ENCODE peak calls at places on chromosomes 2 and 18, in nine cellular contexts. One of them, this sample, is unnamed.

GRCh38 chr18:13191779-13192178 is 26.8 kb upstream of the LDLRAD4 start:
- DNase-seq in tibial artery: no peak
- DNase-seq in cardiac muscle cell: peak; percentile 40
- DNase-seq in lower lobe of right lung: no peak
- DNase-seq in endodermal cell: peak; percentile 73
- DNase-seq in fibroblast of lung: no peak
- DNase-seq in HepG2: peak; percentile 42
- DNase-seq in CD8-positive, alpha-beta T cell: no peak
- DNase-seq in AG04450: no peak
- DNase-seq in this sample: peak; percentile 40

GRCh38 chr2:75833386-75833785 is 122.7 kb upstream of the GCFC2 start:
- DNase-seq in tibial artery: no peak
- DNase-seq in cardiac muscle cell: no peak
- DNase-seq in lower lobe of right lung: no peak
- DNase-seq in endodermal cell: no peak
- DNase-seq in fibroblast of lung: peak; percentile 39
- DNase-seq in HepG2: no peak
- DNase-seq in CD8-positive, alpha-beta T cell: no peak
- DNase-seq in AG04450: no peak
- DNase-seq in this sample: no peak

GRCh38 chr2:44551001-44551400 is 189.3 kb downstream of the CAMKMT start:
- DNase-seq in tibial artery: no peak
- DNase-seq in cardiac muscle cell: no peak
- DNase-seq in lower lobe of right lung: no peak
- DNase-seq in endodermal cell: no peak
- DNase-seq in fibroblast of lung: peak; percentile 15
- DNase-seq in HepG2: no peak
- DNase-seq in CD8-positive, alpha-beta T cell: no peak
- DNase-seq in AG04450: no peak
- DNase-seq in this sample: no peak

GRCh38 chr2:225400060-225400511 is 576 bp downstream of the NYAP2 start:
- DNase-seq in tibial artery: no peak
- DNase-seq in cardiac muscle cell: peak; percentile 79
- DNase-seq in lower lobe of right lung: no peak
- DNase-seq in endodermal cell: peak; percentile 91
- DNase-seq in fibroblast of lung: peak; percentile 54
- DNase-seq in HepG2: peak; percentile 9
- DNase-seq in CD8-positive, alpha-beta T cell: no peak
- DNase-seq in AG04450: peak; percentile 16
- DNase-seq in this sample: peak; percentile 27

GRCh38 chr2:28036307-28036706 is 145.8 kb downstream of the BABAM2 start:
- DNase-seq in tibial artery: no peak
- DNase-seq in cardiac muscle cell: no peak
- DNase-seq in lower lobe of right lung: no peak
- DNase-seq in endodermal cell: no peak
- DNase-seq in fibroblast of lung: no peak
- DNase-seq in HepG2: no peak
- DNase-seq in CD8-positive, alpha-beta T cell: no peak
- DNase-seq in AG04450: no peak
- DNase-seq in this sample: no peak

GRCh38 chr18:63022429-63023022 is 297.0 kb downstream of the BCL2 start:
- DNase-seq in tibial artery: no peak
- DNase-seq in cardiac muscle cell: peak; percentile 12
- DNase-seq in lower lobe of right lung: no peak
- DNase-seq in endodermal cell: peak; percentile 91
- DNase-seq in fibroblast of lung: no peak
- DNase-seq in HepG2: no peak
- DNase-seq in CD8-positive, alpha-beta T cell: no peak
- DNase-seq in AG04450: no peak
- DNase-seq in this sample: no peak

GRCh38 chr18:48959921-48960920 is 9.5 kb upstream of the SMAD7 start:
- DNase-seq in tibial artery: no peak
- DNase-seq in cardiac muscle cell: no peak
- DNase-seq in lower lobe of right lung: no peak
- DNase-seq in endodermal cell: peak; percentile 97
- DNase-seq in fibroblast of lung: peak; percentile 78
- DNase-seq in HepG2: no peak
- DNase-seq in CD8-positive, alpha-beta T cell: no peak
- DNase-seq in AG04450: no peak
- DNase-seq in this sample: no peak

GRCh38 chr2:60679059-60679780 is 76.8 kb upstream of the PAPOLG start:
- DNase-seq in tibial artery: no peak
- DNase-seq in cardiac muscle cell: no peak
- DNase-seq in lower lobe of right lung: no peak
- DNase-seq in endodermal cell: no peak
- DNase-seq in fibroblast of lung: no peak
- DNase-seq in HepG2: no peak
- DNase-seq in CD8-positive, alpha-beta T cell: no peak
- DNase-seq in AG04450: no peak
- DNase-seq in this sample: no peak

GRCh38 chr18:42082415-42083234 is 127.6 kb downstream of the PIK3C3 start:
- DNase-seq in tibial artery: no peak
- DNase-seq in cardiac muscle cell: no peak
- DNase-seq in lower lobe of right lung: no peak
- DNase-seq in endodermal cell: no peak
- DNase-seq in fibroblast of lung: no peak
- DNase-seq in HepG2: no peak
- DNase-seq in CD8-positive, alpha-beta T cell: no peak
- DNase-seq in AG04450: no peak
- DNase-seq in this sample: no peak

GRCh38 chr2:175363719-175364118 is 182.2 kb upstream of the ATP5MC3 start:
- DNase-seq in tibial artery: no peak
- DNase-seq in cardiac muscle cell: no peak
- DNase-seq in lower lobe of right lung: no peak
- DNase-seq in endodermal cell: no peak
- DNase-seq in fibroblast of lung: no peak
- DNase-seq in HepG2: no peak
- DNase-seq in CD8-positive, alpha-beta T cell: no peak
- DNase-seq in AG04450: no peak
- DNase-seq in this sample: no peak

GRCh38 chr2:99325384-99325783 is 10.7 kb downstream of the TXNDC9 start:
- DNase-seq in tibial artery: no peak
- DNase-seq in cardiac muscle cell: no peak
- DNase-seq in lower lobe of right lung: no peak
- DNase-seq in endodermal cell: no peak
- DNase-seq in fibroblast of lung: no peak
- DNase-seq in HepG2: no peak
- DNase-seq in CD8-positive, alpha-beta T cell: no peak
- DNase-seq in AG04450: no peak
- DNase-seq in this sample: no peak

GRCh38 chr2:18845854-18846253 is 256.5 kb upstream of the NT5C1B start:
- DNase-seq in tibial artery: no peak
- DNase-seq in cardiac muscle cell: no peak
- DNase-seq in lower lobe of right lung: no peak
- DNase-seq in endodermal cell: no peak
- DNase-seq in fibroblast of lung: no peak
- DNase-seq in HepG2: no peak
- DNase-seq in CD8-positive, alpha-beta T cell: no peak
- DNase-seq in AG04450: no peak
- DNase-seq in this sample: no peak

GRCh38 chr2:59900728-59901452 is 652.6 kb downstream of the BCL11A start:
- DNase-seq in tibial artery: no peak
- DNase-seq in cardiac muscle cell: peak; percentile 23
- DNase-seq in lower lobe of right lung: no peak
- DNase-seq in endodermal cell: no peak
- DNase-seq in fibroblast of lung: no peak
- DNase-seq in HepG2: no peak
- DNase-seq in CD8-positive, alpha-beta T cell: no peak
- DNase-seq in AG04450: no peak
- DNase-seq in this sample: no peak

GRCh38 chr2:207072579-207072978 is 93.2 kb downstream of the KLF7 start:
- DNase-seq in tibial artery: no peak
- DNase-seq in cardiac muscle cell: no peak
- DNase-seq in lower lobe of right lung: no peak
- DNase-seq in endodermal cell: no peak
- DNase-seq in fibroblast of lung: no peak
- DNase-seq in HepG2: no peak
- DNase-seq in CD8-positive, alpha-beta T cell: no peak
- DNase-seq in AG04450: no peak
- DNase-seq in this sample: no peak

GRCh38 chr2:51028829-51029228 is 3.1 kb downstream of the NRXN1 start:
- DNase-seq in tibial artery: no peak
- DNase-seq in cardiac muscle cell: no peak
- DNase-seq in lower lobe of right lung: no peak
- DNase-seq in endodermal cell: no peak
- DNase-seq in fibroblast of lung: no peak
- DNase-seq in HepG2: no peak
- DNase-seq in CD8-positive, alpha-beta T cell: no peak
- DNase-seq in AG04450: no peak
- DNase-seq in this sample: no peak

GRCh38 chr2:181566643-181567042 is 90.3 kb downstream of the CERKL start:
- DNase-seq in tibial artery: no peak
- DNase-seq in cardiac muscle cell: no peak
- DNase-seq in lower lobe of right lung: no peak
- DNase-seq in endodermal cell: no peak
- DNase-seq in fibroblast of lung: no peak
- DNase-seq in HepG2: no peak
- DNase-seq in CD8-positive, alpha-beta T cell: no peak
- DNase-seq in AG04450: no peak
- DNase-seq in this sample: no peak

GRCh38 chr2:119233326-119234020 is 9.8 kb downstream of the STEAP3 start:
- DNase-seq in tibial artery: no peak
- DNase-seq in cardiac muscle cell: no peak
- DNase-seq in lower lobe of right lung: no peak
- DNase-seq in endodermal cell: no peak
- DNase-seq in fibroblast of lung: peak; percentile 81
- DNase-seq in HepG2: no peak
- DNase-seq in CD8-positive, alpha-beta T cell: no peak
- DNase-seq in AG04450: no peak
- DNase-seq in this sample: no peak

GRCh38 chr2:38596229-38596628 is 6.5 kb downstream of the HNRNPLL start:
- DNase-seq in tibial artery: no peak
- DNase-seq in cardiac muscle cell: no peak
- DNase-seq in lower lobe of right lung: no peak
- DNase-seq in endodermal cell: no peak
- DNase-seq in fibroblast of lung: no peak
- DNase-seq in HepG2: no peak
- DNase-seq in CD8-positive, alpha-beta T cell: no peak
- DNase-seq in AG04450: no peak
- DNase-seq in this sample: no peak
- H3K27ac ChIP-seq in tibial artery: no peak overlapping the region
- H3K27ac ChIP-seq in cardiac muscle cell: no peak overlapping the region
- H3K27ac ChIP-seq in lower lobe of right lung: no peak overlapping the region
- H3K27ac ChIP-seq in endodermal cell: no peak overlapping the region
- H3K27ac ChIP-seq in fibroblast of lung: no peak overlapping the region
- H3K27ac ChIP-seq in HepG2: no peak overlapping the region
- H3K27ac ChIP-seq in CD8-positive, alpha-beta T cell: no peak overlapping the region
- H3K27ac ChIP-seq in AG04450: no peak overlapping the region
- H3K27ac ChIP-seq in this sample: no peak overlapping the region

GRCh38 chr2:81148323-81148722 is 843.8 kb upstream of the LRRTM1 start:
- DNase-seq in tibial artery: no peak
- DNase-seq in cardiac muscle cell: no peak
- DNase-seq in lower lobe of right lung: no peak
- DNase-seq in endodermal cell: no peak
- DNase-seq in fibroblast of lung: no peak
- DNase-seq in HepG2: no peak
- DNase-seq in CD8-positive, alpha-beta T cell: no peak
- DNase-seq in AG04450: no peak
- DNase-seq in this sample: no peak
- TF ChIP-seq CTCF in tibial artery: no peak
- TF ChIP-seq CTCF in cardiac muscle cell: no peak
- TF ChIP-seq CTCF in lower lobe of right lung: no peak
- TF ChIP-seq CTCF in endodermal cell: no peak
- TF ChIP-seq CTCF in fibroblast of lung: no peak
- TF ChIP-seq CTCF in HepG2: no peak
- TF ChIP-seq CTCF in CD8-positive, alpha-beta T cell: no peak
- TF ChIP-seq CTCF in AG04450: no peak
- TF ChIP-seq CTCF in this sample: no peak

GRCh38 chr18:2293109-2293839 is 278.0 kb downstream of the METTL4 start:
- DNase-seq in tibial artery: no peak
- DNase-seq in cardiac muscle cell: no peak
- DNase-seq in lower lobe of right lung: no peak
- DNase-seq in endodermal cell: no peak
- DNase-seq in fibroblast of lung: no peak
- DNase-seq in HepG2: no peak
- DNase-seq in CD8-positive, alpha-beta T cell: no peak
- DNase-seq in AG04450: no peak
- DNase-seq in this sample: no peak
- H3K27ac ChIP-seq in tibial artery: no peak overlapping the region
- H3K27ac ChIP-seq in cardiac muscle cell: no peak overlapping the region
- H3K27ac ChIP-seq in lower lobe of right lung: no peak overlapping the region
- H3K27ac ChIP-seq in endodermal cell: no peak overlapping the region
- H3K27ac ChIP-seq in fibroblast of lung: no peak overlapping the region
- H3K27ac ChIP-seq in HepG2: no peak overlapping the region
- H3K27ac ChIP-seq in CD8-positive, alpha-beta T cell: no peak overlapping the region
- H3K27ac ChIP-seq in AG04450: no peak overlapping the region
- H3K27ac ChIP-seq in this sample: no peak overlapping the region

GRCh38 chr18:55346387-55346786 is 241.6 kb downstream of the TCF4 start:
- DNase-seq in tibial artery: no peak
- DNase-seq in cardiac muscle cell: no peak
- DNase-seq in lower lobe of right lung: no peak
- DNase-seq in endodermal cell: no peak
- DNase-seq in fibroblast of lung: no peak
- DNase-seq in HepG2: no peak
- DNase-seq in CD8-positive, alpha-beta T cell: no peak
- DNase-seq in AG04450: no peak
- DNase-seq in this sample: no peak

GRCh38 chr18:55339990-55340389 is 248.0 kb downstream of the TCF4 start:
- DNase-seq in tibial artery: no peak
- DNase-seq in cardiac muscle cell: no peak
- DNase-seq in lower lobe of right lung: no peak
- DNase-seq in endodermal cell: no peak
- DNase-seq in fibroblast of lung: no peak
- DNase-seq in HepG2: no peak
- DNase-seq in CD8-positive, alpha-beta T cell: no peak
- DNase-seq in AG04450: no peak
- DNase-seq in this sample: no peak

GRCh38 chr18:55345103-55345950 is 242.7 kb downstream of the TCF4 start:
- DNase-seq in tibial artery: no peak
- DNase-seq in cardiac muscle cell: no peak
- DNase-seq in lower lobe of right lung: no peak
- DNase-seq in endodermal cell: no peak
- DNase-seq in fibroblast of lung: no peak
- DNase-seq in HepG2: no peak
- DNase-seq in CD8-positive, alpha-beta T cell: no peak
- DNase-seq in AG04450: no peak
- DNase-seq in this sample: no peak

GRCh38 chr18:55340998-55341397 is 247.0 kb downstream of the TCF4 start:
- DNase-seq in tibial artery: no peak
- DNase-seq in cardiac muscle cell: no peak
- DNase-seq in lower lobe of right lung: no peak
- DNase-seq in endodermal cell: no peak
- DNase-seq in fibroblast of lung: no peak
- DNase-seq in HepG2: no peak
- DNase-seq in CD8-positive, alpha-beta T cell: no peak
- DNase-seq in AG04450: no peak
- DNase-seq in this sample: no peak

DNA sequence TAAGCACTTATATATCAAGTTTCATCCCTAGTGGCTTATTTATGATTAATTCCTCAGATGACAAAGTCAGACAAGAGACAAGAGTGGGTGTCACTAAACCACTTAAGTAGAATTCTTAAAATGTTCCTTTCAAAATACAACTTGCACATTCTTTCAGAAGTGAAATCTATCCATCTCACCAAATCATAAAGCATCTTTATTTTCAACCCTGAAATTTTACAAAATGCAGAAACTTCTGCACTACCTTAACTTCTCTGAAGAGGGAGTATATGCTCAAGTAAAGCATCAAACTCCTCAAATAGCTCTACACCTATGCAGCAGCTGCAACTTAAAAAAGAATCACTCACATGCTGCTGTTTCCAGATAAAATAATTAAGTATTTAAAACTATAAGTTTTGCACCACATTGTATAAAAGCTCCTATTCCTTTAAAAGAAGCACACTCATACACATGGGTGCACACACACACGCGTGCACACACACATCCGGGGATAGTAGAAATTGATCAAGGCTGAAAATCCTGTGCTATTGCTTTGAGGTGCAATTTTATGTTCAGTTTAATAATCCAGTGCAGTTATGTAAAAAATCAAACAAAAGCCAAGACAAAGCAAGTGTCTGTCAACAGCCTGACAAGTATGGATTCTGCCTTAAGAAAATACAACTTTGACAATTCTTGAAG is 244.5 kb downstream of the TCF4 start:
- DNase-seq in tibial artery: no peak
- DNase-seq in cardiac muscle cell: peak; percentile 27
- DNase-seq in lower lobe of right lung: no peak
- DNase-seq in endodermal cell: no peak
- DNase-seq in fibroblast of lung: peak; percentile 48
- DNase-seq in HepG2: no peak
- DNase-seq in CD8-positive, alpha-beta T cell: no peak
- DNase-seq in AG04450: no peak
- DNase-seq in this sample: no peak
- TF ChIP-seq CTCF in tibial artery: peak; percentile 58
- TF ChIP-seq CTCF in cardiac muscle cell: peak; percentile 63
- TF ChIP-seq CTCF in lower lobe of right lung: peak; percentile 52
- TF ChIP-seq CTCF in endodermal cell: peak; percentile 79
- TF ChIP-seq CTCF in fibroblast of lung: peak; percentile 54
- TF ChIP-seq CTCF in HepG2: no peak
- TF ChIP-seq CTCF in CD8-positive, alpha-beta T cell: peak; percentile 18
- TF ChIP-seq CTCF in AG04450: peak; percentile 78
- TF ChIP-seq CTCF in this sample: no peak